ENCODE peak calls at places on chromosomes 16 and 17, in five cellular contexts. O is stimulated activated CD4-positive, alpha-beta T cell treated with anti-CD3 and anti-CD28 coated beads, Interleukin-2, amount 100 ng/mL, for 24 hours; V is fibroblast of pulmonary artery; D is cardiac fibroblast; T is NCI-H524. G is an unnamed sample.

GRCh38 chr17:2369551-2370210 is 31.2 kb downstream of the MNT start:
- DNase-seq in O (no peak), V (peak), D (peak), T (peak), G (no peak)

GRCh38 chr17:76915840-76916510 is 47.8 kb downstream of the MGAT5B start:
- DNase-seq in O (no peak), V (no peak), D (no peak), T (no peak), G (no peak)

GRCh38 chr17:28552201-28552999 is at the start of gene UNC119:
- DNase-seq in O (peak), V (peak), D (peak), T (peak), G (peak)

GRCh38 chr16:28873543-28874201 is 4.6 kb upstream of the ATP2A1 start:
- DNase-seq in O (peak), V (peak), D (no peak), T (peak), G (no peak)

GRCh38 chr16:8583199-8583598 is 7.1 kb downstream of the TMEM114 start:
- DNase-seq in O (no peak), V (no peak), D (no peak), T (no peak), G (no peak)

GRCh38 chr17:44002141-44002848 is 2.1 kb upstream of the NAGS start:
- DNase-seq in O (no peak), V (peak), D (peak), T (no peak), G (peak)

GRCh38 chr17:4038076-4038475 is 73.8 kb upstream of the ATP2A3 start:
- DNase-seq in O (no peak), V (no peak), D (no peak), T (no peak), G (no peak)

GRCh38 chr17:28370744-28371103 is 617 bp upstream of the VTN start:
- DNase-seq in O (no peak), V (no peak), D (no peak), T (no peak), G (no peak)

GRCh38 chr17:67202503-67202902 is 42.5 kb downstream of the HELZ start:
- DNase-seq in O (no peak), V (no peak), D (no peak), T (no peak), G (no peak)

GRCh38 chr16:57757883-57758282 is 22.3 kb downstream of the KATNB1 start:
- DNase-seq in O (no peak), V (no peak), D (no peak), T (no peak), G (no peak)

GRCh38 chr16:16861546-16861945 is 482.6 kb downstream of the NPIPA7 start:
- DNase-seq in O (peak), V (peak), D (peak), T (peak), G (peak)

G was measured in LHCN-M2.